ENCODE peak calls at places on chromosome 6, in four cellular contexts. V is neural crest cell, I is ELR, S is C1 segment of cervical spinal cord. W is an unnamed sample.
A peak's percentile ranks its signal among the peaks of the same experiment; 100 is the strongest.

GRCh38 chr6:154352898-154353585 is 3.6 kb downstream of the IPCEF1 start:
- DNase-seq in V (no peak), I (no peak), S (no peak), W (no peak)

GRCh38 chr6:107209406-107209939 is 94.2 kb upstream of the BEND3 start:
- DNase-seq in V (no peak), I (no peak), S (no peak), W (no peak)

GRCh38 chr6:68087399-68088133 is 547.5 kb upstream of the ADGRB3 start:
- DNase-seq in V (no peak), I (peak; percentile 4), S (no peak), W (no peak)

GRCh38 chr6:48714286-48715049 is 603.5 kb upstream of the PTCHD4 start:
- DNase-seq in V (no peak), I (no peak), S (no peak), W (peak; percentile 98)

GRCh38 chr6:167538746-167539145 is 213.9 kb downstream of the TTLL2 start:
- DNase-seq in V (no peak), I (no peak), S (no peak), W (no peak)

GRCh38 chr6:11221623-11222384 is 10.7 kb downstream of the NEDD9 start:
- DNase-seq in V (no peak), I (no peak), S (no peak), W (no peak)

GRCh38 chr6:128806274-128806673 is 76.7 kb upstream of the LAMA2 start:
- DNase-seq in V (no peak), I (no peak), S (no peak), W (no peak)

GRCh38 chr6:53458097-53458866 is 86.6 kb downstream of the GCLC start:
- DNase-seq in V (no peak), I (no peak), S (no peak), W (no peak)

GRCh38 chr6:169933839-169934698 is 182.6 kb downstream of the ERMARD start:
- DNase-seq in V (no peak), I (no peak), S (no peak), W (no peak)

GRCh38 chr6:109015185-109015584 is 79.5 kb downstream of the SESN1 start:
- DNase-seq in V (no peak), I (no peak), S (no peak), W (peak; percentile 50)

GRCh38 chr6:43254138-43254817 is 11.0 kb downstream of the TTBK1 start:
- DNase-seq in V (no peak), I (no peak), S (no peak), W (no peak)

GRCh38 chr6:165223736-165224135 is 85.7 kb downstream of the C6orf118 start:
- DNase-seq in V (no peak), I (no peak), S (no peak), W (no peak)

GRCh38 chr6:30960907-30961673 is 20.3 kb downstream of the MUCL3 start:
- DNase-seq in V (no peak), I (no peak), S (no peak), W (no peak)

GRCh38 chr6:84847349-84848160 is 83.2 kb upstream of the TBX18 start:
- DNase-seq in V (no peak), I (peak; percentile 23), S (no peak), W (no peak)

GRCh38 chr6:14542670-14543366 is 425.2 kb downstream of the CD83 start:
- DNase-seq in V (no peak), I (peak; percentile 86), S (no peak), W (peak; percentile 84)

GRCh38 chr6:132333639-132334516 is 67.4 kb downstream of the MOXD1 start:
- DNase-seq in V (no peak), I (peak; percentile 97), S (no peak), W (no peak)

GRCh38 chr6:69622230-69622629 is 174.6 kb downstream of the LMBRD1 start:
- DNase-seq in V (no peak), I (no peak), S (no peak), W (peak; percentile 85)

GRCh38 chr6:21511891-21512550 is 81.5 kb upstream of the SOX4 start:
- DNase-seq in V (no peak), I (no peak), S (no peak), W (no peak)

GRCh38 chr6:130932438-130932837 is 105.2 kb downstream of the SMLR1 start:
- DNase-seq in V (no peak), I (no peak), S (no peak), W (no peak)

GRCh38 chr6:100726741-100727140 is 154.4 kb downstream of the ASCC3 start:
- DNase-seq in V (no peak), I (no peak), S (no peak), W (peak; percentile 22)

GRCh38 chr6:15442467-15442866 is 196.6 kb downstream of the JARID2 start:
- DNase-seq in V (no peak), I (no peak), S (no peak), W (peak; percentile 42)

GRCh38 chr6:75204959-75205775 is 686 bp downstream of the COL12A1 start:
- DNase-seq in V (peak; percentile 23), I (peak; percentile 91), S (no peak), W (peak; percentile 55)

GRCh38 chr6:156780117-156780641 is 3.0 kb downstream of the ARID1B start:
- DNase-seq in V (no peak), I (peak; percentile 93), S (peak; percentile 26), W (peak; percentile 95)

GRCh38 chr6:117451607-117452164 is 25.9 kb upstream of the ROS1 start:
- DNase-seq in V (no peak), I (peak; percentile 13), S (no peak), W (no peak)

GRCh38 chr6:30820196-30820595 is 64.1 kb upstream of the DDR1 start:
- DNase-seq in V (no peak), I (peak; percentile 88), S (no peak), W (no peak)

GRCh38 chr6:168274046-168274952 is 45.3 kb downstream of the DACT2 start:
- DNase-seq in V (no peak), I (no peak), S (no peak), W (no peak)

GRCh38 chr6:35058827-35059522 is 82.2 kb downstream of the TCP11 start:
- DNase-seq in V (no peak), I (no peak), S (no peak), W (no peak)

GRCh38 chr6:164133095-164133494 is 718.6 kb downstream of the QKI start:
- DNase-seq in V (no peak), I (no peak), S (no peak), W (peak; percentile 86)

GRCh38 chr6:26459023-26459810 is 1.5 kb downstream of the BTN2A1 start:
- DNase-seq in V (no peak), I (no peak), S (no peak), W (no peak)

GRCh38 chr6:162125659-162126058 is 601.9 kb downstream of the PRKN start:
- DNase-seq in V (no peak), I (no peak), S (no peak), W (no peak)

GRCh38 chr6:124755321-124755720 is 206.9 kb upstream of the RNF217 start:
- DNase-seq in V (no peak), I (no peak), S (no peak), W (no peak)

GRCh38 chr6:148379966-148380653 is 37.5 kb downstream of the SASH1 start:
- DNase-seq in V (no peak), I (no peak), S (no peak), W (no peak)

GRCh38 chr6:142666599-142667185 is 278.3 kb downstream of the HIVEP2 start:
- DNase-seq in V (no peak), I (no peak), S (no peak), W (no peak)

GRCh38 chr6:107847844-107848802 is 24.0 kb upstream of the SCML4 start:
- DNase-seq in V (peak; percentile 96), I (peak; percentile 83), S (peak; percentile 62), W (peak; percentile 93)

GRCh38 chr6:135521431-135521830 is 23.9 kb upstream of the AHI1 start:
- DNase-seq in V (no peak), I (peak; percentile 67), S (no peak), W (no peak)

GRCh38 chr6:112205521-112206458 is 48.6 kb downstream of the LAMA4 start:
- DNase-seq in V (no peak), I (peak; percentile 65), S (no peak), W (no peak)

GRCh38 chr6:119355157-119355556 is 5.6 kb upstream of the MAN1A1 start:
- DNase-seq in V (no peak), I (no peak), S (no peak), W (no peak)

GRCh38 chr6:162421004-162421403 is 306.6 kb downstream of the PRKN start:
- DNase-seq in V (no peak), I (no peak), S (no peak), W (no peak)

GRCh38 chr6:44439270-44440045 is 52.0 kb downstream of the CDC5L start:
- DNase-seq in V (no peak), I (peak; percentile 60), S (no peak), W (peak; percentile 6)

GRCh38 chr6:149012040-149012545 is 265.3 kb downstream of the UST start:
- DNase-seq in V (no peak), I (peak; percentile 99), S (no peak), W (no peak)

W was measured in NCI-H69.